ENCODE peak calls at places on chromosomes 2 and 18, in four cellular contexts. T is HepG2, N is HL-60, Z is GM23338. W is an unnamed sample. For H3K27me3, the result is how much of the 10 kb centered on the place peaks cover.

GRCh38 chr2:43222472-43223146 is 3.8 kb downstream of the ZFP36L2 start:
- DNase-seq in T (no peak), Z (no peak), N (no peak), W (no peak)

GRCh38 chr18:76499021-76499420 is 4.0 kb upstream of the ZNF516 start:
- DNase-seq in Z (no peak), T (no peak), N (no peak), W (no peak)

GRCh38 chr2:1605102-1605501 is 139.2 kb downstream of the PXDN start:
- DNase-seq in N (no peak), Z (peak), T (no peak), W (no peak)

GRCh38 chr2:43312751-43313641 is 86.6 kb upstream of the ZFP36L2 start:
- DNase-seq in N (no peak), Z (peak), T (no peak), W (no peak)

GRCh38 chr2:107511970-107512789 is 314.5 kb upstream of the RGPD4 start:
- DNase-seq in Z (no peak), N (no peak), T (no peak), W (no peak)

GRCh38 chr18:75033516-75033915 is 175.4 kb downstream of the PTGR3 start:
- DNase-seq in T (no peak), Z (no peak), N (no peak), W (no peak)

GRCh38 chr2:207269021-207269420 is 103.3 kb upstream of the KLF7 start:
- DNase-seq in Z (no peak), T (no peak), N (no peak), W (no peak)

GRCh38 chr2:97730245-97730644 is 16.9 kb downstream of the ZAP70 start:
- DNase-seq in N (no peak), Z (no peak), T (no peak), W (no peak)

GRCh38 chr18:72623444-72623843 is 79.3 kb upstream of the CBLN2 start:
- DNase-seq in N (no peak), T (no peak), Z (no peak), W (no peak)

GRCh38 chr2:46381871-46382270 is 84.7 kb downstream of the EPAS1 start:
- DNase-seq in N (no peak), Z (no peak), T (no peak), W (no peak)

GRCh38 chr2:222861411-222862067 is 703 bp downstream of the ACSL3 start:
- DNase-seq in N (no peak), T (no peak), Z (no peak), W (peak)

GRCh38 chr18:35005963-35006577 is 35.1 kb upstream of the MAPRE2 start:
- DNase-seq in T (peak), N (peak), Z (peak), W (no peak)

GRCh38 chr2:229815858-229816257 is 101.5 kb upstream of the DNER start:
- DNase-seq in N (no peak), T (no peak), Z (no peak), W (no peak)

GRCh38 chr2:98637401-98638144 is 29.2 kb downstream of the UNC50 start:
- DNase-seq in N (no peak), T (no peak), Z (no peak), W (no peak)

GRCh38 chr2:68878753-68879152 is 7.6 kb upstream of the BMP10 start:
- DNase-seq in Z (no peak), T (no peak), N (no peak), W (no peak)

GRCh38 chr2:48943436-48943835 is 187.9 kb upstream of the LHCGR start:
- DNase-seq in T (no peak), Z (no peak), N (no peak), W (no peak)

GRCh38 chr2:216692636-216693413 is 2.5 kb downstream of the IGFBP5 start:
- DNase-seq in T (no peak), Z (peak), N (no peak), W (peak)

GRCh38 chr2:216693414-216694100 is 1.8 kb downstream of the IGFBP5 start:
- DNase-seq in N (no peak), Z (peak), T (no peak), W (no peak)

GRCh38 chr2:216689397-216689796 is 6.0 kb downstream of the IGFBP5 start:
- DNase-seq in T (no peak), N (no peak), Z (no peak), W (no peak)

GRCh38 chr2:216690451-216691209 is 4.7 kb downstream of the IGFBP5 start:
- DNase-seq in Z (peak), N (no peak), T (no peak), W (no peak)

DNA sequence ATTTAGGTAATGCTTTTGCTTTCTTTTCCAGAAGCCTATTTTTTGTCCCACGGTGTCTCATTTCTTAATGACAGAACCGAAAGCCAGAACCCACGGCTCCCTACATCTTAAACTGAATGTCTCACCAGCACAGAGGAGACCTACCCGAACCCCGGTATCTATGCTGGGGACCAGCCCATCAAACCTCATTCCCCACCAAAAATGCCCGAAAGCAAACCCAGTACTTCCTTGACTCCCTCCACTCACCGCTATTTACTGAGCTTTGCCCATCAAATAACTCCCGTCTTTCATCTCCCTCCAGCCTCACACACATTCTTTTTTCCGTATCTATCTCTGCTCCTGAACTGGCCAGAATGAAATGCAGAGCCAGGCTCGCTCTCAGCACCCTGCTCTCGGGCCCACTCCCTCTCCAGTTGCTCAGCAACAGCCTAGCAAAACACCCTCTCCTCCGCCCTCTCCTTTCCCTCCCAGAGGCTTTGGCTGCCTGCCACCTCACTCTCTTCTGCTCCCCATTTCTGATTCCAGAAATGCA is 4.1 kb downstream of the IGFBP5 start:
- DNase-seq in T (no peak), N (no peak), Z (peak), W (peak)
- H3K27me3 ChIP-seq in T (under half), N (half or more), Z (half or more), W (half or more)

DNA sequence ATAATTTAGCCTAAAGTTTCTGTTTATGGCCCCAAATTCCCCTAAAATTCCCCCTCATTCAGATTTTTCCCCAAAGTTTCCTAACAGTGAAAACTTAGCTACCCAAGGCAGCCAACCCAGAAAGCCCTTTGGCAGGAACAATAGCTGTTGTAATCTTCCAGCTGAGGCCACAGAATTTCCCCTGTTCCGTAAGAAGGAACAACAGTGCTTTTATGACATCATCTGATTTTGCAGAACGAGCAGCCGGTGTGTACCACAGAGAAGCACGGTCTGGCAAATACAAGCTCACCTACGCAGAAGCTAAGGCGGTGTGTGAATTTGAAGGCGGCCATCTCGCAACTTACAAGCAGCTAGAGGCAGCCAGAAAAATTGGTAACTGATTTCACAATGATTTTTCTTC is 6.3 kb downstream of the TNFAIP6 start:
- DNase-seq in N (peak), T (no peak), Z (no peak), W (no peak)
- TF ChIP-seq POLR2AphosphoS5 in N (peak), T (no peak), Z (no peak), W (no peak)

DNA sequence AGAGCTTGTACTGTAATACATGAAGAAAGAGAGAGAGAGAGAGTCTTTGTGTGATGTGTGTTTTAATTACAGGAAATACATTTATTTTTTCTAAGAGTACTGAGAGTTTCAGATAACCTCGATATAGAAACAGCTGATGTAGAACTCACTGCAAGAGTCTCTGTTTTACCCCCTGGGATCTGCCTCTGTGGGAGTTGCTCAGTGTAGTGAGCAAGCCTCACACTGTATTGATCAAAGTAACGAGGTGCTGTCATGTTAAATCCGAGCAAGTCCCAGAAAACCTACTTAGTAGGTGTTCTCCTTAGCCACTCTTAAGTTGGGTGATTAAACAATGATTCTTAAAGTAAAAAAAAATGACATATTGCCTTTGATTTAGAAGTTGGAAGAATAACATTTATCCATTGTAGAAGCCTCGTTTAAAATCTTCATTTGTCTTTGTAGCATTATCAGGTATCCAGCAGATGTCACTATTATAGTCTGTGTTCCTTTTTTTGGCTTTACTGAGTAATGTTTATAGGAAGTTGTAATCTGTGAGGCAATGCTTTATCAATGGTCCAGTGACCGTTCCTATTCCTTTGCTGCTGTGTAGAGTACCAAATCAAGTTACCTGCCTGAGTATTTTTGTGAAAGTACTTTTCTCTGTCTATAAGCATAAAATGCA is 219.0 kb downstream of the MYO3B start:
- DNase-seq in N (no peak), T (peak), Z (peak), W (no peak)
- TF ChIP-seq CTCF in N (peak), T (peak), Z (peak), W (peak)

DNA sequence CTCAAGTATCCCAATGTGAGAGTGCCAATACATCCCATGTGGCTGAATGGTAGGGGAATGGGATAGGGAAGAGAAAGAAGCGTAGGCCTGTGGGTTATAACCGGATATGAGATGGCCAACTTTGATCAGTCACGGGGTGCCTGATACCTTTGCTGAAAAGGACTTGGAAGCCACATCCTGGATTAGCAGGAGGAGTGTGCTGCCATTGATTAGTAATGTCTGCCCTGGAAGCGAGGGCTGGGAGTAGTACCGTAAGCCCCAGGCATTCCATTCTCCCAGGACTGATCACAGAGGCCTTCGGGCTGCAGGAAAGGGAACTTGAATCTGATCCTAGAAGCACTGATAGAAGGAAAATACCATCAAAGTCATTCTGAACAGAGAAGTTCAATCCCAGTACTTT is 218.5 kb downstream of the TFCP2L1 start:
- DNase-seq in N (no peak), T (no peak), Z (peak), W (no peak)
- H3K27me3 ChIP-seq in N (under half), T (under half), Z (under half), W (under half)

GRCh38 chr2:189409647-189410046 is 31.6 kb upstream of the WDR75 start:
- DNase-seq in T (no peak), N (no peak), Z (no peak), W (no peak)

GRCh38 chr2:189412330-189412953 is 28.8 kb upstream of the WDR75 start:
- DNase-seq in Z (peak), N (peak), T (peak), W (peak)

GRCh38 chr2:189413249-189413648 is 28.0 kb upstream of the WDR75 start:
- DNase-seq in N (no peak), Z (no peak), T (no peak), W (no peak)

GRCh38 chr2:189409136-189409535 is 32.1 kb upstream of the WDR75 start:
- DNase-seq in Z (no peak), N (no peak), T (no peak), W (no peak)

DNA sequence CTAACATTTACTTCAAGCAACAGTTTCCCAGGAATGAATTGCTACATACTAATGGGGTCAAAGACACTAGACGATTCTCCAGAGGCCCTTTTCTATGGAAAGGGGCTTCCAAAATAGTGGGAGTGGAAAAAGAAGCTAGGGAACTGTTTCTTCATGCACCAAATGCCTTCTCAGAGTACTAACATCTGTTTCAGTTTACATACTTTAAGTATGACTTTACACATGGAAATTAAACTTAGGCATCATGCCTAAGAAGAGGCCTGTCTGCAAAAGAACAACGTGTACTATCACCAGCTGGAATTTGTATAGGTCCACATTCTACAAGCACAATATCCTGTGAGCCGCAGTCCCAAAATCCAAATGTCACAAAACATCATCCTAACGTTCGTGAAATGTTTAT is 29.4 kb upstream of the WDR75 start:
- DNase-seq in N (no peak), Z (no peak), T (no peak), W (no peak)
- TF ChIP-seq POLR2AphosphoS5 in N (no peak), Z (no peak), T (no peak), W (peak)

GRCh38 chr2:154195644-154196221 is 324.0 kb downstream of the GALNT13 start:
- DNase-seq in Z (peak), N (no peak), T (peak), W (no peak)
- TF ChIP-seq CTCF in Z (peak), N (no peak), T (no peak), W (no peak)

DNA sequence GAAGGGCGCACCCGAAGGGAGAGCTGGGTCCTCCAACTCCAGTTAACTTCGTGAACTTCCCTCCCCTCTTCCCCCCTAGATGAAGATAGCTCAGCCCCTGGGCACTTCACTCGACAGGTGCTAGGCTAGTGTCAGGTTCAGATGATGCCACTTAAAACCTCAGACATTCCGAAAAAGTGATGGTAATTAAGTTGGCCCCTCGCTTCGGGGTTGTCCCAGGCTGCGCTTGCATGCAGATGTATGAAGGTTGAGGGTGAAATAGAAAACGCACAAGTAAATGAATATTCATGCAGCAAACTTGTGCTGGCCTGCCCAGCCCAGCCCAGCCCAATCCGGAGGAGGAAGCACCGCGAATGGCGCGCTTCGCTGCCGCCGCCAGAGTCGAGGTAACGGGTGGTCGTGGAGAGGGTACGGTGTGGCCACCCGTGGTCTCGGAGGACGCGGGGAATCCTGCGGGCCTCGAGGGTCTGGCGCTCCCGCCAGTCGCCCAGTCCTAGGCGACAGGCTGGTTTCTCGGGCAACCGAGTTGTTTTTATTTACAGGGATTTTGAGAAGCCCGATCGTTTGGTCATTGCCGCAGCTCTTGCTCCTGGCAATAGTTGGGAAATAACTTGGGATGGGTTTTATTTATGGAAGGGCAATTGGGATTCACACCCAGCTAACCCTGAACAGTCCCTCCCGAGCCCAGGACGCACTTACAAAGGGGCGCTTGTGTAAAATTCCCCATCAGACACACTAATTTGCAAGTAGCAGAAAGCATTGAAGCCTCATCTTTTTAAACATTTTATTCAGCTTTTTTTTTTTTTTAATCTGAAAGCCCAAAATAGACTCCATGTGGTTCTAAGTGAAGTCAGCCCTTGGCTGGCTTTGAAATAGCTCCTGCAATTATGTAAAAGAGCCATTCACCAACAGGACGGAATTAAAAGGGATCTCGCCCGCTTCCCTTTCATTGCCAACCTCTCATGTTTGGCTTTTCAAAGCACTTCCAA is 3.3 kb upstream of the GBX2 start:
- DNase-seq in N (no peak), T (no peak), Z (peak), W (no peak)
- H3K27me3 ChIP-seq in N (half or more), T (under half), Z (half or more), W (half or more)

GRCh38 chr2:3581367-3582262 is 6.6 kb downstream of the RPS7 start:
- DNase-seq in N (no peak), Z (no peak), T (no peak), W (no peak)
- TF ChIP-seq POLR2AphosphoS5 in N (peak), Z (no peak), T (peak), W (no peak)

DNA sequence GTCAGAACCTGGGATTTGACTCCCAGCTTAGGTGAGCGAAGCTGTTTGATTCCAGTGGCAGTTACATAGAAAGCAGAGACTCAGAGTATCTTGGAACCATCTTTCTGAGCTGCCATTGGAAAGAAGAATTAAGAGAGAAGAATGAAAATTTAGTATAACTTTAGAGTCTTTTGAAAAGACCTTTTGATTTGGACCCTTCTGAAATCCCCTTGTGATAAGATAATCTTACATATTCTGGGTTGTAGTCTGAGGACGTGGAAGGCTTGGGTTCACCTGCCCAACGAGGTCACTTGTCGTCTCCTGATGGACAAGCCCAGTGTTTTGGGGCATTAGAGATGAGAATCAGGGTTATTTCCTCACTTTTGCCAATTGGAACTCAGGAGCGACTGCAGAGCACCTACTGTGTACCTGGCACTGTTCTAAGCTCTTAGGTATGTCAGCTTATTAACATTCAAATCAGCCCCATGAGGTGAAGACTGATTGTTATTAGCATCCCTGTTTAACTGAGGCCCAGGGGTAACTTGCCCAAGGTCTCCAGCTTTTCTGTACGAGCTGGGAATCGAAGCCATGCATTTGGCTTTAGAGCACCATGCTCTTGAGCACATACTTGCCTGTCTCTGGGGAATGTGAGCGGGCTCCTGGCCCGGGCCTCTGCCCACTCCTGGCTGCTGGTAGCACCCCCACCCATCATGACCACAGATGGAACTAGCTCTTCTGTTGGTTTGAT is 2.9 kb downstream of the HK2 start:
- DNase-seq in N (no peak), T (no peak), Z (peak), W (no peak)
- TF ChIP-seq CTCF in N (no peak), T (no peak), Z (no peak), W (no peak)

DNA sequence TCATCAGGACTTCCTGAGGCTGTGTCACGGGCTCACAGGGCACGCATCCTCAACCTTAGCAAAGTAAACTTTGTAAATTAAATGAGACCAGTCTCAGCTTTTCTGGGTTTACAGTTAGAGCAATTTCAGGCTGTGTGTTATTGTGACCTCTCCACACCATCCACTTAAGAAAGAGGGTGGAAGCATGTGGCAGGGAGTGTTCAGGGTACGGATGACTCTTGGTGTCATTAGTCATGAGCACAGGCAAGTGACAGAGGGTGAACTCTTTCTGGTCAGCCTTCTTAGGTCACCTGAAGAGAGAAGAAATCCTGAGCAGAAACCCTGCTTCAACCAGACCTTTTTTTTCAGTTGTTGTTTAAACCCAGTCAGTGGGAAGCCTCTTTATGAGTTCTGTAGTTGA is 207.9 kb downstream of the ICOS start:
- DNase-seq in T (no peak), Z (no peak), N (no peak), W (no peak)
- H3K27me3 ChIP-seq in T (under half), Z (under half), N (under half), W (under half)

W was measured in transverse colon.